ENCODE peak calls at places on chromosome 22, in five cellular contexts. X is non-pigmented ciliary epithelial cell, C is H4, L is AG04450, V is kidney glomerular epithelial cell. Y is an unnamed sample.

GRCh38 chr22:22533417-22533816 is 13.3 kb upstream of the ZNF280A start:
- DNase-seq in X (no peak), C (no peak), L (no peak), V (no peak), Y (no peak)

GRCh38 chr22:39242389-39242808 is 2.4 kb downstream of the PDGFB start:
- DNase-seq in X (no peak), C (no peak), L (no peak), V (no peak), Y (no peak)

GRCh38 chr22:29190051-29190450 is 15.6 kb upstream of the EMID1 start:
- DNase-seq in X (no peak), C (no peak), L (no peak), V (no peak), Y (no peak)

GRCh38 chr22:37633693-37634504 is 5.6 kb upstream of the SH3BP1 start:
- DNase-seq in X (peak; percentile 56), C (peak; percentile 85), L (peak; percentile 84), V (peak; percentile 35), Y (peak; percentile 25)

GRCh38 chr22:46763051-46763705 is 728 bp downstream of the TBC1D22A start:
- DNase-seq in X (no peak), C (no peak), L (no peak), V (no peak), Y (peak; percentile 21)

GRCh38 chr22:29147241-29147919 is 58.3 kb upstream of the EMID1 start:
- DNase-seq in X (no peak), C (no peak), L (no peak), V (no peak), Y (no peak)

GRCh38 chr22:44537016-44537936 is 39.2 kb upstream of the RTL6 start:
- DNase-seq in X (no peak), C (no peak), L (no peak), V (no peak), Y (no peak)

GRCh38 chr22:38823076-38823475 is 20.8 kb downstream of the NPTXR start:
- DNase-seq in X (no peak), C (no peak), L (no peak), V (no peak), Y (no peak)

GRCh38 chr22:36860821-36861659 is at the start of gene NCF4:
- DNase-seq in X (no peak), C (no peak), L (no peak), V (no peak), Y (peak; percentile 19)